ENCODE peak calls at places on chromosomes 13 and 19, in four cellular contexts. Q is HCT116, A is HepG2, T is Panc1. K is an unnamed sample.

GRCh38 chr19:23440207-23440606 is 44.9 kb upstream of the ZNF91 start:
- DNase-seq in A (no peak), Q (no peak), T (no peak), K (peak; percentile 36)

GRCh38 chr13:113669871-113670341 is 2.9 kb downstream of the GRK1 start:
- DNase-seq in Q (no peak), A (no peak), T (no peak), K (no peak)

GRCh38 chr13:44266305-44266704 is 107.3 kb upstream of the SERP2 start:
- DNase-seq in A (no peak), T (no peak), Q (no peak), K (no peak)

GRCh38 chr19:55620951-55621672 is 3.3 kb downstream of the ZNF784 start:
- DNase-seq in Q (no peak), T (no peak), A (no peak), K (no peak)

GRCh38 chr19:54408627-54409026 is 6.6 kb upstream of the TTYH1 start:
- DNase-seq in T (no peak), Q (no peak), A (no peak), K (no peak)

GRCh38 chr13:30370916-30371521 is 51.3 kb upstream of the UBE2L5 start:
- DNase-seq in A (no peak), T (no peak), Q (no peak), K (no peak)

GRCh38 chr19:5880604-5881078 is 10.3 kb upstream of the FUT5 start:
- DNase-seq in A (peak; percentile 90), Q (no peak), T (no peak), K (no peak)

GRCh38 chr19:17872251-17873001 is 681 bp downstream of the SLC5A5 start:
- DNase-seq in Q (no peak), T (no peak), A (no peak), K (no peak)

GRCh38 chr13:48909088-48909389 is 66.7 kb upstream of the FNDC3A start:
- DNase-seq in Q (no peak), T (no peak), A (no peak), K (no peak)

GRCh38 chr13:51538626-51539179 is 45.6 kb upstream of the WDFY2 start:
- DNase-seq in Q (no peak), A (no peak), T (no peak), K (no peak)

GRCh38 chr13:31674056-31674455 is 65.3 kb upstream of the RXFP2 start:
- DNase-seq in Q (no peak), A (no peak), T (no peak), K (no peak)

GRCh38 chr19:38388310-38389100 is at the start of gene SPRED3:
- DNase-seq in T (no peak), Q (no peak), A (no peak), K (peak; percentile 44)

GRCh38 chr19:40274585-40275544 is 10.3 kb downstream of the AKT2 start:
- DNase-seq in T (no peak), Q (no peak), A (no peak), K (peak; percentile 49)

GRCh38 chr19:16899566-16900075 is 10.8 kb downstream of the F2RL3 start:
- DNase-seq in A (peak; percentile 22), T (peak; percentile 18), Q (peak; percentile 35), K (peak; percentile 65)

GRCh38 chr13:108895220-108895704 is 265.9 kb downstream of the MYO16 start:
- DNase-seq in A (peak; percentile 36), T (no peak), Q (no peak), K (no peak)

GRCh38 chr19:2332341-2333026 is 4.0 kb downstream of the SPPL2B start:
- DNase-seq in T (no peak), A (no peak), Q (no peak), K (no peak)

GRCh38 chr19:40225440-40226305 is 816 bp downstream of the CCNP start:
- DNase-seq in A (peak; percentile 25), T (no peak), Q (no peak), K (no peak)

GRCh38 chr13:98293570-98294142 is 116.6 kb upstream of the RNF113B start:
- DNase-seq in Q (no peak), T (no peak), A (no peak), K (no peak)

GRCh38 chr13:23020246-23020843 is 160.4 kb upstream of the SGCG start:
- DNase-seq in T (peak; percentile 62), A (peak; percentile 53), Q (peak; percentile 61), K (peak; percentile 19)

GRCh38 chr13:62296812-62297211 is 881.2 kb upstream of the PCDH20 start:
- DNase-seq in A (no peak), Q (no peak), T (no peak), K (no peak)

GRCh38 chr13:28320884-28321574 is 173.9 kb downstream of the FLT1 start:
- DNase-seq in A (peak; percentile 36), Q (no peak), T (no peak), K (no peak)

GRCh38 chr13:33766724-33767123 is 51.2 kb upstream of the RFC3 start:
- DNase-seq in T (no peak), Q (no peak), A (no peak), K (no peak)

GRCh38 chr13:33764716-33765115 is 53.2 kb upstream of the RFC3 start:
- DNase-seq in T (no peak), A (no peak), Q (no peak), K (no peak)

GRCh38 chr13:33761744-33762143 is 56.2 kb upstream of the RFC3 start:
- DNase-seq in T (no peak), A (peak; percentile 23), Q (peak; percentile 33), K (no peak)

GRCh38 chr13:33767140-33767539 is 50.8 kb upstream of the RFC3 start:
- DNase-seq in Q (no peak), T (no peak), A (no peak), K (no peak)

DNA sequence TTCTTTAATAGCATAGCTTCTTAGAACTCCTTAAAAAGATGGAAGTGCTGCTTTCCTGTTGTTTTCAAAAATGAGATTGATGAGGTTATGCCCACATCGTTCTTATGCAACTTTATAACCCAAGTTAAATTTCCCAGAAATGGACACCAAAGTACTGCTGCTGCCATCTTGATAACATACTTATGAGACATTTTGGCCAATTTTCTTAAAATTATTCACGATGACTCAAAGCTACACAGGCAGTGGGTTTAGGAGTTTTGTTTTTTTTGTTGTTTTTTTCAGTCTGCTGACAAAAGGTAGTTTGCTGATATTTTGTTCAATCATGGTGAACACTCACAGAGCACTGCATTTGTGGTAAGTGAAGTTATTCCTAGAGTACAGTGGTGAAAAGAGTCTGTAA is 54.9 kb upstream of the RFC3 start:
- DNase-seq in A (no peak), Q (no peak), T (no peak), K (no peak)
- TF ChIP-seq TCF7L2 in A (no peak), Q (no peak), T (no peak), K (no peak)

DNA sequence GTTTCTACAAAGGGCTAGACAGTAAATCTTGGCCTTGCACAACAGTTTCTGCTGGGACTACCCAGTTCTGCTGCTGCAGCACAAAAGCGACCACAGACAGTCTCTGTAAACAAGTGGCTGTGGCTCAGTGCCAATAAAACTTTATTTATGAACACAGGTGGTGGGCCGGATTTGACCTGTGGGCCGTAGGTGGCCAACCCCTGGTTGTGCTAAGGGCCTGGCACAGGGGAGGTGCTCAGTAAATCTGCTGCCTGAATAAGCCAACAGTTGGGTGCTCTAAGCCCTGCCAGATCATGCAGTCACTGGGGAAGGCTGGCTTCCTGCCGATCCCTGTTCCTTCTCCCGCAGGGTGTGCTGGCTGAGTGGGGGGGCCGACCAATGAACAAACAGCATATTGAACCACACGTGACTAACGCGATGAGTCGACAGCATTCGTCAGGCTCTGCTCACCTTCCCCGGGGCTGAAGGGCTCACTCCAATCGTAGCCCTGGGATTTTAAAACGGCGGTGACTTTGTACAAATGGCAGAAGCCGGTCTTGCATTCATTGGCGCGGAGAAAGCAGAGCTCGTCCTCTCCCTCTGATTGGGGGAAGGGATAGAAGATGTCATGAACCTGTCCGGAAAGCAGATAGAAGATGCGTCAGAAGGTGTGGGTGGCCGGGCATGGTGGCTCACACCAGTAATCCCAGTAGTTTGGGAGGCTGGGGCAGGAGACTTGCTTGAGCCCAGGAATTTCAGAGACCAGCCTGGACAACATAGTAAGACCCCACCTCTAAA is 24.3 kb upstream of the MYDGF start:
- DNase-seq in T (peak; percentile 88), Q (peak; percentile 93), A (no peak), K (peak; percentile 61)
- TF ChIP-seq TCF7L2 in T (no peak), Q (no peak), A (no peak), K (no peak)

GRCh38 chr19:41532526-41532925 is 43.4 kb upstream of the CEACAM21 start:
- DNase-seq in A (no peak), Q (no peak), T (no peak), K (no peak)

GRCh38 chr19:41530184-41530534 is 45.8 kb upstream of the CEACAM21 start:
- DNase-seq in A (no peak), Q (no peak), T (no peak), K (no peak)

GRCh38 chr19:41530761-41531301 is 45.1 kb upstream of the CEACAM21 start:
- DNase-seq in A (no peak), Q (no peak), T (no peak), K (no peak)

GRCh38 chr19:41533691-41534090 is 42.3 kb upstream of the CEACAM21 start:
- DNase-seq in T (no peak), A (no peak), Q (no peak), K (no peak)

DNA sequence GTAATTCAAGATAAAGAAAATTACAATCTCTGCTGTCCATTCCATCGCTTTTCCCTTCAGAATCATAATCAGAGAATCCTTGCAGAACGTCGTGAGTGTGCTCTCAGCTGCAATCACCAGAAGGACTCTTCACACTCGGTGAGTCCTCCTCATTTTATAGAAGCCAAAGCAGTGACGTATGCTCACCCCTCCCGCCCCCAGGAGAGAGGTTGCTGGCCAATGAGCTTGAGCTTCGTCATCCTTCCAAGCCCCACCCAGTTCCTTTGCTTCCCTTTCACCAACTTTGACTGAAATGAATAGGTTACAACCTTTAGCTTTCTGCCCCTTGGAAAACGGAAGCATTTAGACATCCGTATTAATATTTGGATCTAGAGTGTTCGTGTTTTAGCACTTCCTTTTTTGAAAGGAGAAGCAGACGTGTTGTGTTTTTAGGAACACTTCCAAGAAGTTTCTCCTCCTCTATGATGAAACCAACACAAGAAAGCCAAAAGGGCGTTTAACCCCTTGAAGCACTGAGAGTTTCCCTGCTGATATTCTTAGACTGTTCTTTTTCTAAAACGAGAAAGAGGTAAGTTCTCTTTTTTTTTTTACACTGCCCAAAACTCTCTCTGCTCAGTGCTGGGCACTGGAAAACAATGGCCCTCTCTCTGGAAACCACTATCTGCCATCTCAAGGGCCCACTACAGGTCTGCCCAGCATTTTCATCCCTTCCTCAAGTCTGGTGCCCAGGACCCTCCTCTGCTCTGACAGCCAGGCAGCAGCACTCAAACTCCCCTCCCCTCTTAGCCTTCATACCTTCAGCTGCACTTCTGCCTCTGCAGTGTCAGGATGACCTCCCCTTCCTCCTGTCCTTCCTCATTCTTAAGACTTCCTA is 44.3 kb upstream of the CEACAM21 start:
- DNase-seq in T (no peak), Q (no peak), A (no peak), K (peak; percentile 81)
- TF ChIP-seq TCF7L2 in T (no peak), Q (no peak), A (no peak), K (no peak)

DNA sequence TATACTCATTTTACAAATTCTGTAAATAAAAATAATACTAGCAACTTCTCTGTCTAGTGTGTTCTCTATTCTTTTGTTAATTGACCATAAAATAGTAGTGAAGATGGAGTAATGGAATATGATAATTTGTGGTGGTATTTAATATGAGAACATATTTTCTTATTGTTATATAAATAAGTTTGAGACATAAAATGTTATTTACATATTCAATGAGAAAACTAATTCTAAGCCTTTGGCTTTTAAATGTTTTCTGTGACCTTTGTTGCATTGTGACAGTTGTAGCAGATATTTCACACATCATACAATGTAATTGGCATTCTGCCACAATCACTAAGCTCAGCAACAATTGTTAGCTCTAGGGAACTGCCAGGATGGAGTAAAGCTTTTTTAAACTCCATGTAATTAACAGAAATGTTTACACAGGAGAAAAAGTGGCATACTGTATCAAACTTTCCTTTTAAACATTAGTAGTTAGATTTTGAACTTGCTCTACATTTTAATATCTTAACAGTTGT is 562.1 kb upstream of the PCDH9 start:
- DNase-seq in T (no peak), Q (no peak), A (no peak), K (no peak)
- TF ChIP-seq TCF7L2 in T (no peak), Q (no peak), A (no peak), K (no peak)

K was measured in K562.